ENCODE peak calls at places on chromosomes 16 and 17, in eight cellular contexts. Z is fibroblast of the aortic adventitia; K is lower leg skin; J is pancreas; W is CD8-positive, alpha-beta T cell; P is A549; M is mucosa of descending colon; U is cardiac fibroblast. S is an unnamed sample.

GRCh38 chr16:23195415-23195978 is 13.0 kb downstream of the SCNN1G start:
- DNase-seq in Z (no peak), K (no peak), J (no peak), W (no peak), P (no peak), M (no peak), U (peak; percentile 3), S (no peak)

GRCh38 chr17:49575524-49576120 is at the start of gene NXPH3:
- DNase-seq in Z (peak; percentile 35), K (no peak), J (peak; percentile 44), W (peak; percentile 46), P (peak; percentile 79), M (peak; percentile 48), U (peak; percentile 61), S (no peak)

GRCh38 chr16:84277244-84277823 is 17.3 kb upstream of the WFDC1 start:
- DNase-seq in Z (peak; percentile 56), K (peak; percentile 46), J (peak; percentile 40), W (peak; percentile 61), P (peak; percentile 31), M (peak; percentile 90), U (peak; percentile 67), S (peak; percentile 44)

GRCh38 chr16:77584205-77584859 is 138.0 kb upstream of the NUDT7 start:
- DNase-seq in Z (peak; percentile 87), K (peak; percentile 43), J (no peak), W (no peak), P (peak; percentile 43), M (peak; percentile 56), U (peak; percentile 79), S (peak; percentile 83)

GRCh38 chr17:18261146-18261515 is 669 bp downstream of the MIEF2 start:
- DNase-seq in Z (peak; percentile 38), K (peak; percentile 53), J (peak; percentile 88), W (peak; percentile 12), P (peak; percentile 85), M (peak; percentile 47), U (peak; percentile 39), S (peak; percentile 29)

GRCh38 chr17:53516643-53517042 is 306.1 kb upstream of the KIF2B start:
- DNase-seq in Z (peak; percentile 6), K (no peak), J (no peak), W (no peak), P (no peak), M (no peak), U (peak; percentile 0), S (peak; percentile 26)

GRCh38 chr16:21663889-21664647 is at the start of gene OTOA:
- DNase-seq in Z (no peak), K (no peak), J (no peak), W (no peak), P (no peak), M (no peak), U (no peak), S (no peak)

GRCh38 chr17:17928422-17929386 is 43.5 kb downstream of the TOM1L2 start:
- DNase-seq in Z (peak; percentile 69), K (no peak), J (no peak), W (no peak), P (no peak), M (no peak), U (peak; percentile 40), S (no peak)

GRCh38 chr17:62755139-62755851 is 52.8 kb downstream of the MARCHF10 start:
- DNase-seq in Z (peak; percentile 80), K (no peak), J (no peak), W (no peak), P (no peak), M (no peak), U (peak; percentile 58), S (no peak)

GRCh38 chr16:11308493-11309283 is 27.6 kb upstream of the PRM1 start:
- DNase-seq in Z (no peak), K (no peak), J (no peak), W (no peak), P (no peak), M (no peak), U (no peak), S (no peak)

GRCh38 chr17:33778505-33779398 is 476.3 kb upstream of the CCL2 start:
- DNase-seq in Z (peak; percentile 68), K (peak; percentile 19), J (peak; percentile 35), W (peak; percentile 11), P (peak; percentile 67), M (peak; percentile 53), U (peak; percentile 76), S (peak; percentile 62)

GRCh38 chr16:63613701-63614100 is 1508.2 kb downstream of the CDH11 start:
- DNase-seq in Z (no peak), K (no peak), J (no peak), W (no peak), P (peak; percentile 41), M (no peak), U (peak; percentile 8), S (peak; percentile 59)

GRCh38 chr17:76682306-76682705 is 28.5 kb downstream of the MXRA7 start:
- DNase-seq in Z (peak; percentile 97), K (no peak), J (no peak), W (no peak), P (no peak), M (no peak), U (peak; percentile 90), S (peak; percentile 43)

GRCh38 chr17:66952031-66952524 is 12.4 kb upstream of the CACNG4 start:
- DNase-seq in Z (no peak), K (peak; percentile 21), J (no peak), W (no peak), P (peak; percentile 73), M (peak; percentile 52), U (peak; percentile 57), S (peak; percentile 7)

GRCh38 chr17:57557793-57558681 is 187.1 kb downstream of the CCDC182 start:
- DNase-seq in Z (peak; percentile 67), K (peak; percentile 28), J (no peak), W (no peak), P (no peak), M (no peak), U (peak; percentile 75), S (peak; percentile 83)

GRCh38 chr17:41792835-41793748 is 6.6 kb upstream of the JUP start:
- DNase-seq in Z (peak; percentile 59), K (no peak), J (no peak), W (no peak), P (peak; percentile 68), M (peak; percentile 76), U (peak; percentile 90), S (no peak)

GRCh38 chr17:65918450-65918849 is 273.5 kb downstream of the CEP112 start:
- DNase-seq in Z (peak; percentile 40), K (no peak), J (no peak), W (no peak), P (no peak), M (no peak), U (peak; percentile 46), S (no peak)

GRCh38 chr16:85438981-85439639 is 174.0 kb upstream of the GSE1 start:
- DNase-seq in Z (no peak), K (no peak), J (no peak), W (no peak), P (no peak), M (no peak), U (no peak), S (no peak)

GRCh38 chr17:4811471-4811870 is 4.5 kb downstream of the PLD2 start:
- DNase-seq in Z (no peak), K (no peak), J (no peak), W (no peak), P (no peak), M (no peak), U (no peak), S (no peak)

GRCh38 chr17:49168706-49169105 is 36.1 kb downstream of the B4GALNT2 start:
- DNase-seq in Z (no peak), K (no peak), J (no peak), W (no peak), P (no peak), M (no peak), U (no peak), S (no peak)

GRCh38 chr16:87126403-87127025 is 190.7 kb downstream of the C16orf95 start:
- DNase-seq in Z (no peak), K (no peak), J (no peak), W (no peak), P (no peak), M (no peak), U (no peak), S (no peak)

GRCh38 chr16:67483731-67484525 is 581 bp upstream of the AGRP start:
- DNase-seq in Z (no peak), K (no peak), J (no peak), W (no peak), P (no peak), M (no peak), U (no peak), S (no peak)

GRCh38 chr16:67483150-67483549 is at the start of gene AGRP:
- DNase-seq in Z (no peak), K (no peak), J (no peak), W (no peak), P (no peak), M (no peak), U (no peak), S (no peak)

GRCh38 chr16:67482260-67482924 is 955 bp downstream of the AGRP start:
- DNase-seq in Z (no peak), K (no peak), J (no peak), W (no peak), P (no peak), M (peak; percentile 17), U (no peak), S (no peak)

GRCh38 chr16:67480833-67481560 is at the start of gene ATP6V0D1:
- DNase-seq in Z (peak; percentile 97), K (peak; percentile 98), J (peak; percentile 98), W (peak; percentile 99), P (peak; percentile 95), M (peak; percentile 100), U (peak; percentile 99), S (peak; percentile 99)

GRCh38 chr16:67481561-67482259 is 753 bp upstream of the ATP6V0D1 start:
- DNase-seq in Z (peak; percentile 67), K (peak; percentile 51), J (peak; percentile 60), W (peak; percentile 24), P (no peak), M (peak; percentile 77), U (peak; percentile 45), S (no peak)
- TF ChIP-seq CTCF in Z (no peak), K (no peak), J (no peak), W (peak; percentile 31), P (no peak), M (no peak), U (no peak), S (no peak)

DNA sequence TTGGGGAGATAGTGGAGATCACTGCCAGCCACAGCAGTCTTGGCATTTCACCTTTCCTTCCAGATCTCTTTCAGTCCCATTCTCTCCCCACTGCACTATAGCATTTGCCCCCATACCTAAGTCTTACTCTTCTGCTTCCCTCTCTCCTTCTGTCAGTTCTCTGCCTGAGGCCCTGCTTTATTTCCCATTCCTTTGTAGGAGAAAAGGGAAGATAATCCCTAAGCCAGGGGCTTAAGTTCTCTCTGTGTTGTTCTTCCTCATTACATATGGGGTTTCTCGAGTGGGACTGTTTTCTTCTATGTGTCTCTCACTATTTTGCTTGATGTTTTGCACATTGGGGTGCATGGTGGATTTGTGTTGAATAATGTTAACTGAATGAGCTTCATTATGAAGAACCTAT is 6.4 kb downstream of the KDM6B start:
- DNase-seq in Z (no peak), K (no peak), J (no peak), W (no peak), P (no peak), M (no peak), U (no peak), S (no peak)
- H3K4me3 ChIP-seq in Z (no peak overlapping the region), K (no peak overlapping the region), J (no peak overlapping the region), W (no peak overlapping the region), P (no peak overlapping the region), M (no peak overlapping the region), U (no peak overlapping the region), S (no peak overlapping the region)

GRCh38 chr16:30979170-30980067 is 5.6 kb upstream of the HSD3B7 start:
- DNase-seq in Z (no peak), K (no peak), J (no peak), W (no peak), P (no peak), M (no peak), U (no peak), S (no peak)
- TF ChIP-seq CTCF in Z (no peak), K (no peak), J (no peak), W (no peak), P (no peak), M (no peak), U (no peak), S (no peak)

GRCh38 chr17:73156887-73157870 is 7.6 kb upstream of the SSTR2 start:
- DNase-seq in Z (no peak), K (no peak), J (no peak), W (no peak), P (no peak), M (no peak), U (no peak), S (no peak)
- H3K4me3 ChIP-seq in Z (no peak overlapping the region), K (no peak overlapping the region), J (no peak overlapping the region), W (no peak overlapping the region), P (no peak overlapping the region), M (no peak overlapping the region), U (no peak overlapping the region), S (no peak overlapping the region)